ENCODE peak calls at places on chromosome X, in ten cellular contexts. U is HS-5; X is effector CD4-positive, alpha-beta T cell; S is activated T-helper 1 cell treated with anti-CD3 and anti-CD28 coated beads, Interleukin-12 subunit alpha, Interleukin-12 subunit beta, Interleukin-2, Interleukin-4 antibody, amounts not matched to agents 30 ng/mL and 10 ng/mL and 1 ng/mL, durations not matched to agents 14 hours and 24 hours and 36 hours; G is fibroblast of pulmonary artery; M is IMR-90; D is right lobe of liver; J is colonic mucosa; W is stimulated activated CD4-positive, alpha-beta T cell treated with anti-CD3 and anti-CD28 coated beads, Interleukin-1b, Interleukin-23, amount 100 ng/mL, for 4 hours; T is body of pancreas. F is an unnamed sample.

GRCh38 chrX:71615056-71615455 is 3.3 kb downstream of the CXCR3 start:
- DNase-seq in W (no peak), X (no peak), U (no peak), J (no peak), T (no peak), M (no peak), S (no peak), G (no peak), D (no peak), F (no peak)

GRCh38 chrX:15769300-15769954 is 20.9 kb upstream of the ZRSR2 start:
- DNase-seq in U (no peak), T (no peak), D (no peak), G (peak; percentile 14), W (no peak), M (peak; percentile 22), J (no peak), X (no peak), S (no peak), F (no peak)

GRCh38 chrX:98405376-98405775 is 1521.7 kb downstream of the RPA4 start:
- DNase-seq in J (no peak), M (no peak), G (no peak), W (no peak), U (no peak), D (no peak), T (no peak), X (no peak), S (no peak), F (no peak)

GRCh38 chrX:101617211-101618191 is at the start of gene ARMCX6:
- DNase-seq in S (peak; percentile 68), U (no peak), D (peak; percentile 78), G (peak; percentile 76), M (peak; percentile 77), W (peak; percentile 56), X (peak; percentile 68), J (peak; percentile 79), T (peak; percentile 82), F (peak; percentile 59)

GRCh38 chrX:107716816-107717700 is 58.5 kb downstream of the TSC22D3 start:
- DNase-seq in X (peak; percentile 86), M (peak; percentile 63), U (no peak), G (peak; percentile 93), S (peak; percentile 84), D (peak; percentile 85), T (peak; percentile 86), W (peak; percentile 42), J (peak; percentile 89), F (peak; percentile 66)

GRCh38 chrX:9825966-9826365 is 39.7 kb downstream of the SHROOM2 start:
- DNase-seq in J (no peak), U (no peak), X (no peak), W (no peak), S (no peak), M (no peak), T (no peak), D (no peak), G (no peak), F (no peak)

GRCh38 chrX:41481264-41482109 is 34.3 kb downstream of the NYX start:
- DNase-seq in T (no peak), S (no peak), G (no peak), W (no peak), M (no peak), X (no peak), J (no peak), U (no peak), D (no peak), F (no peak)

GRCh38 chrX:130523460-130524394 is 121.9 kb downstream of the RBMX2 start:
- DNase-seq in D (no peak), U (no peak), M (no peak), J (peak; percentile 36), X (no peak), W (no peak), T (peak; percentile 47), S (no peak), G (peak; percentile 2), F (no peak)

GRCh38 chrX:65582450-65583082 is 48.0 kb upstream of the LAS1L start:
- DNase-seq in S (no peak), G (no peak), D (no peak), W (no peak), J (no peak), T (no peak), M (no peak), U (no peak), X (no peak), F (no peak)

GRCh38 chrX:43688586-43688985 is 32.5 kb downstream of the MAOA start:
- DNase-seq in S (no peak), X (no peak), M (no peak), G (no peak), T (no peak), J (no peak), D (no peak), W (no peak), U (no peak), F (no peak)

GRCh38 chrX:113157496-113157895 is 316.9 kb upstream of the AMOT start:
- DNase-seq in G (no peak), D (no peak), S (no peak), X (no peak), J (no peak), W (no peak), M (no peak), U (no peak), T (no peak), F (no peak)

GRCh38 chrX:68978211-68978780 is 149.5 kb downstream of the EFNB1 start:
- DNase-seq in D (no peak), W (no peak), S (no peak), U (no peak), J (no peak), X (no peak), T (peak; percentile 34), G (peak; percentile 73), M (peak; percentile 56), F (no peak)

GRCh38 chrX:21946925-21947641 is 6.6 kb downstream of the SMS start:
- DNase-seq in S (no peak), X (no peak), T (no peak), U (no peak), J (no peak), W (no peak), M (peak; percentile 64), G (peak; percentile 57), D (no peak), F (no peak)

GRCh38 chrX:115939636-115940160 is 230.8 kb upstream of the AGTR2 start:
- DNase-seq in T (no peak), M (no peak), G (no peak), D (no peak), X (no peak), S (no peak), J (no peak), U (no peak), W (no peak), F (no peak)

GRCh38 chrX:11193035-11193469 is 81.9 kb downstream of the HCCS start:
- DNase-seq in W (no peak), J (no peak), M (peak; percentile 53), S (no peak), D (no peak), X (no peak), U (peak; percentile 13), G (peak; percentile 50), T (no peak), F (no peak)

GRCh38 chrX:54415534-54416350 is 24.5 kb upstream of the TSR2 start:
- DNase-seq in U (no peak), D (no peak), G (no peak), M (peak; percentile 7), T (no peak), X (no peak), W (no peak), J (no peak), S (no peak), F (no peak)

GRCh38 chrX:13418126-13419091 is 98.6 kb upstream of the ATXN3L start:
- DNase-seq in W (no peak), S (no peak), T (no peak), D (no peak), G (peak; percentile 40), X (no peak), U (peak; percentile 51), J (no peak), M (peak; percentile 31), F (no peak)

GRCh38 chrX:38654302-38654701 is 93.0 kb downstream of the TSPAN7 start:
- DNase-seq in U (no peak), G (peak; percentile 53), D (no peak), J (no peak), X (no peak), M (peak; percentile 14), T (peak; percentile 44), W (no peak), S (no peak), F (no peak)

GRCh38 chrX:74931214-74931613 is 6.0 kb upstream of the NEXMIF start:
- DNase-seq in M (no peak), T (no peak), S (no peak), W (no peak), X (no peak), D (no peak), G (no peak), U (no peak), J (no peak), F (no peak)

F was measured in activated T-cell treated with anti-CD3 and anti-CD28 coated beads for 4 hours.